ENCODE peak calls at places on chromosomes 12 and 14, in four cellular contexts. F is mesendoderm, W is IMR-90, P is H9. T is an unnamed sample. For H3K4me1, the result is how much of the 10 kb centered on the place peaks cover.

GRCh38 chr12:122849352-122850047 is 14.2 kb downstream of the HIP1R start:
- DNase-seq in P (no peak), W (no peak), F (no peak), T (no peak)

GRCh38 chr14:24938593-24938992 is 111.4 kb downstream of the STXBP6 start:
- DNase-seq in W (peak), F (peak), P (no peak), T (no peak)

GRCh38 chr14:94001501-94002396 is 4.6 kb downstream of the CCDC197 start:
- DNase-seq in W (peak), F (peak), P (peak), T (peak)

GRCh38 chr14:100438678-100439592 is 115.8 kb downstream of the SLC25A47 start:
- DNase-seq in W (peak), P (no peak), F (no peak), T (peak)

GRCh38 chr14:101563654-101564443 is 2.6 kb downstream of the DIO3 start:
- DNase-seq in F (peak), P (peak), W (no peak), T (no peak)

GRCh38 chr12:24227550-24227949 is 278.1 kb upstream of the SOX5 start:
- DNase-seq in W (peak), P (no peak), F (peak), T (no peak)

GRCh38 chr12:113186033-113186365 is 478 bp downstream of the RITA1 start:
- DNase-seq in F (peak), W (peak), P (no peak), T (no peak)

GRCh38 chr14:80455031-80455430 is 243.7 kb upstream of the DIO2 start:
- DNase-seq in F (no peak), W (no peak), P (no peak), T (no peak)

GRCh38 chr14:100033347-100034052 is 31.7 kb upstream of the EVL start:
- DNase-seq in W (no peak), F (no peak), P (no peak), T (peak)

GRCh38 chr14:99176156-99176945 is 95.6 kb downstream of the BCL11B start:
- DNase-seq in W (no peak), F (no peak), P (peak), T (no peak)

GRCh38 chr12:109433618-109434017 is 43.5 kb downstream of the KCTD10 start:
- DNase-seq in F (peak), W (no peak), P (peak), T (peak)

GRCh38 chr12:47214771-47215170 is 135.0 kb upstream of the AMIGO2 start:
- DNase-seq in P (no peak), W (no peak), F (no peak), T (no peak)

GRCh38 chr14:103555559-103556337 is 6.7 kb downstream of the BAG5 start:
- DNase-seq in P (no peak), W (no peak), F (no peak), T (no peak)

GRCh38 chr12:32298917-32299316 is 100.4 kb upstream of the FGD4 start:
- DNase-seq in F (no peak), W (no peak), P (no peak), T (no peak)

GRCh38 chr12:128914908-128915563 is 61.8 kb downstream of the GLT1D1 start:
- DNase-seq in F (no peak), P (no peak), W (no peak), T (no peak)

GRCh38 chr14:82710257-82710841 is 1176.7 kb upstream of the SEL1L start:
- DNase-seq in F (peak), P (peak), W (peak), T (peak)

GRCh38 chr14:61321385-61322010 is at the start of gene PRKCH:
- DNase-seq in W (peak), P (peak), F (peak), T (peak)

GRCh38 chr12:17954788-17955187 is 135.2 kb downstream of the RERGL start:
- DNase-seq in F (no peak), P (no peak), W (no peak), T (no peak)

GRCh38 chr12:65740873-65741600 is 83.2 kb upstream of the HMGA2 start:
- DNase-seq in W (peak), P (peak), F (peak), T (peak)

GRCh38 chr12:67594888-67595287 is 53.7 kb upstream of the DYRK2 start:
- DNase-seq in W (no peak), F (no peak), P (no peak), T (no peak)

GRCh38 chr12:47903927-47904646 is 707 bp downstream of the VDR start:
- DNase-seq in P (peak), W (peak), F (peak), T (peak)

GRCh38 chr12:106131671-106132070 is 7.1 kb downstream of the NUAK1 start:
- DNase-seq in P (peak), F (no peak), W (peak), T (no peak)

GRCh38 chr12:1272132-1272531 is 281.1 kb downstream of the ERC1 start:
- DNase-seq in W (no peak), F (no peak), P (no peak), T (no peak)

GRCh38 chr12:51351913-51352532 is 5.5 kb upstream of the CELA1 start:
- DNase-seq in P (peak), W (peak), F (peak), T (peak)

GRCh38 chr12:47938594-47938993 is 24.8 kb upstream of the TMEM106C start:
- DNase-seq in F (no peak), P (peak), W (no peak), T (no peak)

GRCh38 chr14:78863143-78863542 is 693.0 kb downstream of the NRXN3 start:
- DNase-seq in F (peak), W (peak), P (peak), T (peak)

GRCh38 chr12:92899388-92900001 is 29.6 kb downstream of the EEA1 start:
- DNase-seq in F (peak), P (no peak), W (peak), T (peak)

GRCh38 chr14:99249389-99249788 is 22.6 kb downstream of the BCL11B start:
- DNase-seq in P (no peak), F (no peak), W (no peak), T (peak)

GRCh38 chr12:101407054-101407437 is 526 bp downstream of the ARL1 start:
- DNase-seq in W (no peak), P (no peak), F (no peak), T (peak)

GRCh38 chr14:102829106-102829505 is 51.9 kb downstream of the TRAF3 start:
- DNase-seq in P (no peak), W (peak), F (no peak), T (no peak)

GRCh38 chr12:52210925-52211650 is 19.3 kb upstream of the KRT80 start:
- DNase-seq in F (no peak), P (no peak), W (no peak), T (no peak)

GRCh38 chr12:52119398-52120254 is 40.1 kb downstream of the SMIM41 start:
- DNase-seq in W (no peak), P (peak), F (peak), T (peak)

DNA sequence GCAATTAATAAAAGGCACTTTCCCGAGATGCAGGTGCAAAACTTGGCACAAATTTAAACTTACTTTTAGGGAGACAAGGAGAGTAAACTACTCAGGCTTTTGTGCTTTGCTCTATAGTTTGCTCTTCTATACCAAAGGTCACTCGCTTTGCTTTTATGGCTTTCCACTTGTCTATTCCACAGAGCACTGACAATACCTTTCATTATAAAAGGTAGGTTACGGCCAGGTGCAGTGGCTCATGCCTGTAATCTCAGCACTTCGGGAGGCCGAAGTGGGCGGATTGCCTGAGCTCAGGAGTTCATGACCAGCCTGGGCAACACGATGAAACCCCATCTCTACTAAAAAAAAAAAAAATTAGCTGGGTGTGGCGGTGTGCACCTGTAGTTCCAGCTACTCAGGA is 32.9 kb downstream of the ALKBH1 start:
- DNase-seq in W (no peak), F (no peak), P (no peak), T (no peak)
- H2BK120ac ChIP-seq in W (no peak), F (no peak), P (no peak), T (no peak)

GRCh38 chr12:48973992-48974673 is 2.6 kb upstream of the WNT10B start:
- DNase-seq in F (no peak), W (peak), P (peak), T (peak)
- H3K4me1 ChIP-seq in F (under half), W (under half), P (under half), T (under half)

GRCh38 chr12:111409403-111410228 is 3.9 kb downstream of the SH2B3 start:
- DNase-seq in P (peak), F (peak), W (peak), T (no peak)
- H2BK120ac ChIP-seq in P (no peak), F (no peak), W (peak), T (no peak)

DNA sequence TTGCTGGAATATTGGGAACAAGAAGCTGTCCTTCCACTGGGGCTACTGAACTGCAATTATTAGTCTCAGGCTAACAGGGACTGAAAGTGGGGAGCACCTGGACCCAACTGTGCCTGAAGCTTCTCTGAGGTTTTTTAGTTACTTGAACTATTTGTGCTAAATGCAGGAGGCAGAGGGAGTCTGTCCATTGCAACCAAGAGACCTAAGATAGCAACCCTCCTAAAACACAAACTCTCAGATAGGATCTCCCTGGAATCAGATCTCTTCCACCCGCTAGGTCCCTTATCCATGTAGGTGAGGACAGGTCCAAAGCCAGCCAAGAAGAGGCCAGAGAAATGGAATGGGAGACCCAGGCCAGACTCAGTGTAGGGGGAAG is 58.1 kb downstream of the NCOR2 start:
- DNase-seq in P (no peak), F (no peak), W (no peak), T (no peak)
- H3K4me1 ChIP-seq in P (under half), F (under half), W (under half), T (half or more)